ENCODE peak calls at places on chromosomes 6 and 20, in eight cellular contexts. One of them, this sample, is unnamed. For H3K4me1, the result is how much of the 10 kb centered on the place peaks cover.

GRCh38 chr20:24934101-24934661 is 14.9 kb upstream of the CST7 start:
- DNase-seq in thyroid gland: no peak
- DNase-seq in IMR-90: no peak
- DNase-seq in right lobe of liver: no peak
- DNase-seq in H1: no peak
- DNase-seq in psoas muscle: no peak
- DNase-seq in gastrocnemius medialis: no peak
- DNase-seq in spleen: peak
- DNase-seq in this sample: no peak

GRCh38 chr6:44621846-44622245 is 234.3 kb downstream of the CDC5L start:
- DNase-seq in spleen: no peak
- DNase-seq in thyroid gland: peak
- DNase-seq in gastrocnemius medialis: no peak
- DNase-seq in H1: no peak
- DNase-seq in right lobe of liver: no peak
- DNase-seq in IMR-90: no peak
- DNase-seq in psoas muscle: no peak
- DNase-seq in this sample: no peak

GRCh38 chr20:17651761-17652388 is 30.2 kb downstream of the RRBP1 start:
- DNase-seq in gastrocnemius medialis: no peak
- DNase-seq in IMR-90: no peak
- DNase-seq in thyroid gland: peak
- DNase-seq in H1: no peak
- DNase-seq in right lobe of liver: no peak
- DNase-seq in spleen: peak
- DNase-seq in psoas muscle: peak
- DNase-seq in this sample: no peak

GRCh38 chr6:142478117-142478516 is 176.3 kb downstream of the ADGRG6 start:
- DNase-seq in spleen: no peak
- DNase-seq in IMR-90: peak
- DNase-seq in thyroid gland: no peak
- DNase-seq in right lobe of liver: no peak
- DNase-seq in psoas muscle: no peak
- DNase-seq in H1: no peak
- DNase-seq in gastrocnemius medialis: no peak
- DNase-seq in this sample: no peak

GRCh38 chr6:28368522-28368921 is 18.8 kb downstream of the ZKSCAN3 start:
- DNase-seq in spleen: no peak
- DNase-seq in psoas muscle: no peak
- DNase-seq in gastrocnemius medialis: no peak
- DNase-seq in H1: no peak
- DNase-seq in right lobe of liver: no peak
- DNase-seq in IMR-90: no peak
- DNase-seq in thyroid gland: no peak
- DNase-seq in this sample: no peak

GRCh38 chr6:34393191-34393967 is 910 bp upstream of the NUDT3 start:
- DNase-seq in spleen: no peak
- DNase-seq in gastrocnemius medialis: no peak
- DNase-seq in right lobe of liver: no peak
- DNase-seq in thyroid gland: no peak
- DNase-seq in psoas muscle: no peak
- DNase-seq in IMR-90: no peak
- DNase-seq in H1: no peak
- DNase-seq in this sample: no peak

GRCh38 chr6:33407132-33407718 is 3.6 kb upstream of the PHF1 start:
- DNase-seq in gastrocnemius medialis: no peak
- DNase-seq in right lobe of liver: no peak
- DNase-seq in spleen: no peak
- DNase-seq in psoas muscle: no peak
- DNase-seq in H1: no peak
- DNase-seq in IMR-90: peak
- DNase-seq in thyroid gland: no peak
- DNase-seq in this sample: no peak

GRCh38 chr6:90158945-90159344 is 137.7 kb downstream of the BACH2 start:
- DNase-seq in spleen: no peak
- DNase-seq in thyroid gland: no peak
- DNase-seq in H1: no peak
- DNase-seq in psoas muscle: no peak
- DNase-seq in right lobe of liver: no peak
- DNase-seq in IMR-90: no peak
- DNase-seq in gastrocnemius medialis: no peak
- DNase-seq in this sample: no peak

GRCh38 chr6:57432162-57432561 is 114.7 kb downstream of the PRIM2 start:
- DNase-seq in right lobe of liver: no peak
- DNase-seq in H1: no peak
- DNase-seq in psoas muscle: no peak
- DNase-seq in spleen: no peak
- DNase-seq in IMR-90: peak
- DNase-seq in thyroid gland: no peak
- DNase-seq in gastrocnemius medialis: no peak
- DNase-seq in this sample: no peak

GRCh38 chr6:167341665-167342655 is 17.1 kb downstream of the TTLL2 start:
- DNase-seq in thyroid gland: no peak
- DNase-seq in H1: no peak
- DNase-seq in spleen: no peak
- DNase-seq in psoas muscle: no peak
- DNase-seq in IMR-90: no peak
- DNase-seq in right lobe of liver: no peak
- DNase-seq in gastrocnemius medialis: no peak
- DNase-seq in this sample: no peak

GRCh38 chr20:57688864-57689263 is 21.0 kb downstream of the PMEPA1 start:
- DNase-seq in right lobe of liver: no peak
- DNase-seq in spleen: no peak
- DNase-seq in IMR-90: no peak
- DNase-seq in psoas muscle: peak
- DNase-seq in thyroid gland: no peak
- DNase-seq in gastrocnemius medialis: no peak
- DNase-seq in H1: no peak
- DNase-seq in this sample: no peak

GRCh38 chr6:144912474-144912873 is 627.3 kb downstream of the UTRN start:
- DNase-seq in psoas muscle: no peak
- DNase-seq in thyroid gland: no peak
- DNase-seq in H1: no peak
- DNase-seq in IMR-90: peak
- DNase-seq in spleen: no peak
- DNase-seq in right lobe of liver: no peak
- DNase-seq in gastrocnemius medialis: no peak
- DNase-seq in this sample: no peak

GRCh38 chr20:40689100-40689942 is at the start of gene MAFB:
- DNase-seq in psoas muscle: peak
- DNase-seq in H1: peak
- DNase-seq in IMR-90: peak
- DNase-seq in thyroid gland: peak
- DNase-seq in right lobe of liver: peak
- DNase-seq in spleen: peak
- DNase-seq in gastrocnemius medialis: peak
- DNase-seq in this sample: peak

GRCh38 chr20:53157443-53158408 is 185.6 kb downstream of the TSHZ2 start:
- DNase-seq in spleen: peak
- DNase-seq in right lobe of liver: peak
- DNase-seq in gastrocnemius medialis: no peak
- DNase-seq in IMR-90: peak
- DNase-seq in thyroid gland: peak
- DNase-seq in H1: peak
- DNase-seq in psoas muscle: peak
- DNase-seq in this sample: no peak

GRCh38 chr6:119476024-119476423 is 126.5 kb upstream of the MAN1A1 start:
- DNase-seq in thyroid gland: no peak
- DNase-seq in right lobe of liver: no peak
- DNase-seq in IMR-90: no peak
- DNase-seq in spleen: no peak
- DNase-seq in psoas muscle: no peak
- DNase-seq in gastrocnemius medialis: no peak
- DNase-seq in H1: no peak
- DNase-seq in this sample: no peak

GRCh38 chr20:6868864-6869263 is 101.4 kb downstream of the BMP2 start:
- DNase-seq in H1: no peak
- DNase-seq in gastrocnemius medialis: no peak
- DNase-seq in psoas muscle: no peak
- DNase-seq in thyroid gland: no peak
- DNase-seq in IMR-90: no peak
- DNase-seq in spleen: no peak
- DNase-seq in right lobe of liver: no peak
- DNase-seq in this sample: no peak

DNA sequence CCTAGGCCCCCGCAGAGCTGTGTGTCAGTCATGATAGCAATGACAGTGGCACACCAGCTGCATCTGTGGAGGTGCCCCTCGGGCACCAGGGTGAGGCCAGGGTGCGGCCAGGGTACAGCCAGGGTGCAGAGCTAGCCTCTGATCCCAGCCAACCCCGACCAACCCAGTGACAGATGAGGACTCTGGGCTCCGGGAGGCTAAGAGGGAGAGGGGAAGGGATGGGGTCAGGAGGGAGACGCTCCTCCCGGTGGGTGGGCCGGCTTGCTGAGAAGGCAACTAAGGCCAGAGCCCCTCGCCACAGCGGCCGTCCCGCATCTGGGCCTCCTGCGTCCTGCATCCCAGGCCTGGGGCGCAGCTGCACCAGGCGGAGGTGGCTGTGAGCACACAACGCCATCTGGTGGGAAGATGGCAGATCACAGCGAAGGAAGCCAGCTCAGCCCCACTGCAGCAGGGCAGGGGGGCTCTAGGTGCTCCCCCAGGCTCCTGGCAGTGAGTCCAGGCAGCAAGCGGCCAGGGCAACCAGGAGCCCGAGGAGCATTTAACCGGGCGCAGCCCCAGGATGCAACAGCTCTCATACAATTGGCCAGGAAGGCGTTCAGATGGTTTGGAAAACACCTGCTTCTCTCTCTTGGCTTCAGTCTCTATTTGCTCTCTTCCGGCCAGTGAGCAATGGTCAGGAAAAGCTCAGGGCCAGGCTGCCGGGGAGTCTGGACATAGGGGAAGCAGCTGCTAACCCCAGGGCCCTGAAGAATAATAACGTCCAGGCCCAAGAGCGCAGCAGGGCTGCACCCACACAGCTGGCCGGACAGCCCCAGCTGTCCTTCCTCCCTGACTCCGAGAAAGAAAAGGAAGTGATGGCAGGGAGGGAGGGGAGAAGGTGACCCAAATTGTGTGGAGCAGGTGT is 169.4 kb downstream of the TAF4 start:
- DNase-seq in psoas muscle: peak
- DNase-seq in right lobe of liver: no peak
- DNase-seq in gastrocnemius medialis: no peak
- DNase-seq in H1: peak
- DNase-seq in thyroid gland: peak
- DNase-seq in IMR-90: peak
- DNase-seq in spleen: peak
- DNase-seq in this sample: no peak
- TF ChIP-seq CTCF in psoas muscle: peak
- TF ChIP-seq CTCF in right lobe of liver: peak
- TF ChIP-seq CTCF in gastrocnemius medialis: no peak
- TF ChIP-seq CTCF in H1: peak
- TF ChIP-seq CTCF in thyroid gland: no peak
- TF ChIP-seq CTCF in IMR-90: peak
- TF ChIP-seq CTCF in spleen: peak
- TF ChIP-seq CTCF in this sample: no peak

GRCh38 chr20:44306927-44307326 is 4.1 kb downstream of the FITM2 start:
- DNase-seq in H1: no peak
- DNase-seq in spleen: no peak
- DNase-seq in gastrocnemius medialis: no peak
- DNase-seq in thyroid gland: no peak
- DNase-seq in IMR-90: no peak
- DNase-seq in right lobe of liver: no peak
- DNase-seq in psoas muscle: no peak
- DNase-seq in this sample: no peak

GRCh38 chr20:44297721-44298120 is 13.3 kb downstream of the FITM2 start:
- DNase-seq in IMR-90: no peak
- DNase-seq in H1: no peak
- DNase-seq in right lobe of liver: no peak
- DNase-seq in spleen: no peak
- DNase-seq in thyroid gland: no peak
- DNase-seq in gastrocnemius medialis: no peak
- DNase-seq in psoas muscle: no peak
- DNase-seq in this sample: no peak

GRCh38 chr20:44301285-44301684 is 9.7 kb downstream of the FITM2 start:
- DNase-seq in spleen: no peak
- DNase-seq in thyroid gland: no peak
- DNase-seq in right lobe of liver: no peak
- DNase-seq in IMR-90: no peak
- DNase-seq in gastrocnemius medialis: no peak
- DNase-seq in H1: no peak
- DNase-seq in psoas muscle: no peak
- DNase-seq in this sample: no peak

GRCh38 chr20:44304383-44304782 is 6.6 kb downstream of the FITM2 start:
- DNase-seq in H1: no peak
- DNase-seq in spleen: no peak
- DNase-seq in right lobe of liver: no peak
- DNase-seq in IMR-90: no peak
- DNase-seq in thyroid gland: no peak
- DNase-seq in gastrocnemius medialis: no peak
- DNase-seq in psoas muscle: no peak
- DNase-seq in this sample: no peak

GRCh38 chr20:44302026-44302669 is 8.9 kb downstream of the FITM2 start:
- DNase-seq in gastrocnemius medialis: no peak
- DNase-seq in psoas muscle: no peak
- DNase-seq in IMR-90: no peak
- DNase-seq in H1: no peak
- DNase-seq in right lobe of liver: no peak
- DNase-seq in spleen: no peak
- DNase-seq in thyroid gland: peak
- DNase-seq in this sample: no peak
- H3K4me1 ChIP-seq in gastrocnemius medialis: under half
- H3K4me1 ChIP-seq in psoas muscle: under half
- H3K4me1 ChIP-seq in IMR-90: under half
- H3K4me1 ChIP-seq in H1: under half
- H3K4me1 ChIP-seq in right lobe of liver: under half
- H3K4me1 ChIP-seq in spleen: under half
- H3K4me1 ChIP-seq in thyroid gland: under half
- H3K4me1 ChIP-seq in this sample: under half

DNA sequence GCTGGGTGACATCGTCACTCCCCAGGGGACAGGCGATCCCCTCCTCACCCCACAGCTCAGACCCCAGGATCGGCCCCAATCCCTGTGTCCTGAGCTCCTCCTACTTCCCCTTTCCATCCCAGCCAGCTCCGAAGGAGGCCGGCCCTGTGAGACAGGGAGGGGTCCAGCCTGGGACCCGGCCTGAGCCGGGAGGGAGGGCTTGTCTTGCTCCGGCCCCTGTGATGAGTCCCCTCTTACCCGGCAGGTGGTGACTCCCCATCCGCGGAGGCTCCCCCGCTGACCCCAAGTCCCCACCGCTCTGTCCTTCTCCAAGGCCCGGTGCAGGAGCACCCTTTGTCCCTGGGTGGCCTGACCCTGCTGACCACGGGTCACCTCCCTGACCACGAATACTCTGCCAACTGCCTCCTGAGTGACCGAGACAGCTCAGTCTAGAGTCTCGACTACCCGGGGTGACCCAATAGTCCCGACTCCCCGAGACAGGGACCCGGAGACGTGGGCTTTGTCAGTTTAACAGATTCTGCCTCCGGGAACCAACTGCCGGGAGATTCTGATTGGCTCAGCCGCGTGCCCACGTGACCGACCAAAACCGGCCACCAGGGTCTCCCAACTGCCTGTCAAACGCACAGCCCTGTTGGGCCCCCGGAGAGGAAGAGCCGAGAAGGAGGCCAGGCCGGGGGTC is 187.4 kb upstream of the PROKR2 start:
- DNase-seq in right lobe of liver: no peak
- DNase-seq in gastrocnemius medialis: peak
- DNase-seq in IMR-90: no peak
- DNase-seq in H1: no peak
- DNase-seq in thyroid gland: peak
- DNase-seq in psoas muscle: peak
- DNase-seq in spleen: peak
- DNase-seq in this sample: no peak
- TF ChIP-seq CTCF in right lobe of liver: no peak
- TF ChIP-seq CTCF in gastrocnemius medialis: no peak
- TF ChIP-seq CTCF in IMR-90: no peak
- TF ChIP-seq CTCF in H1: no peak
- TF ChIP-seq CTCF in thyroid gland: no peak
- TF ChIP-seq CTCF in psoas muscle: no peak
- TF ChIP-seq CTCF in spleen: no peak
- TF ChIP-seq CTCF in this sample: no peak

GRCh38 chr6:156798091-156798735 is 21.0 kb downstream of the ARID1B start:
- DNase-seq in right lobe of liver: no peak
- DNase-seq in H1: no peak
- DNase-seq in thyroid gland: no peak
- DNase-seq in IMR-90: no peak
- DNase-seq in gastrocnemius medialis: no peak
- DNase-seq in psoas muscle: no peak
- DNase-seq in spleen: no peak
- DNase-seq in this sample: no peak
- H3K4me1 ChIP-seq in right lobe of liver: under half
- H3K4me1 ChIP-seq in H1: under half
- H3K4me1 ChIP-seq in thyroid gland: half or more
- H3K4me1 ChIP-seq in IMR-90: under half
- H3K4me1 ChIP-seq in gastrocnemius medialis: half or more
- H3K4me1 ChIP-seq in psoas muscle: half or more
- H3K4me1 ChIP-seq in spleen: half or more
- H3K4me1 ChIP-seq in this sample: under half